ENCODE peak calls at places on chromosome 2, in four cellular contexts. E is H1, N is suprapubic skin, L is thoracic aorta. Q is an unnamed sample.
A peak's percentile ranks its signal among the peaks of the same experiment; 100 is the strongest.

GRCh38 chr2:28360742-28361293 is 31.8 kb upstream of the FOSL2 start:
- DNase-seq in E (no peak), N (no peak), L (no peak), Q (no peak)

GRCh38 chr2:42049411-42050349 is 1.9 kb downstream of the PKDCC start:
- DNase-seq in E (no peak), N (no peak), L (no peak), Q (no peak)

GRCh38 chr2:139045524-139045923 is 265.3 kb upstream of the NXPH2 start:
- DNase-seq in E (no peak), N (no peak), L (no peak), Q (no peak)

GRCh38 chr2:172894723-172895387 is 159.2 kb downstream of the RAPGEF4 start:
- DNase-seq in E (no peak), N (no peak), L (no peak), Q (no peak)

GRCh38 chr2:147320148-147320547 is 524.7 kb upstream of the ACVR2A start:
- DNase-seq in E (no peak), N (no peak), L (no peak), Q (no peak)

GRCh38 chr2:3236300-3236699 is 141.3 kb downstream of the EIPR1 start:
- DNase-seq in E (no peak), N (no peak), L (no peak), Q (no peak)

GRCh38 chr2:143473206-143473605 is 344.0 kb downstream of the ARHGAP15 start:
- DNase-seq in E (no peak), N (no peak), L (no peak), Q (peak; percentile 61)

GRCh38 chr2:121579326-121579725 is 48.6 kb downstream of the RNU4ATAC start:
- DNase-seq in E (no peak), N (no peak), L (no peak), Q (no peak)

GRCh38 chr2:19801367-19802087 is 100.3 kb downstream of the TTC32 start:
- DNase-seq in E (no peak), N (no peak), L (peak; percentile 90), Q (peak; percentile 47)

GRCh38 chr2:24334245-24334633 is 26.1 kb downstream of the ITSN2 start:
- DNase-seq in E (no peak), N (no peak), L (no peak), Q (no peak)

GRCh38 chr2:160227252-160227651 is 27.2 kb upstream of the ITGB6 start:
- DNase-seq in E (no peak), N (no peak), L (no peak), Q (peak; percentile 43)

GRCh38 chr2:116754371-116755101 is 1060.0 kb upstream of the DDX18 start:
- DNase-seq in E (peak; percentile 63), N (peak; percentile 45), L (no peak), Q (no peak)

GRCh38 chr2:146837857-146838256 is 1007.0 kb upstream of the ACVR2A start:
- DNase-seq in E (no peak), N (no peak), L (no peak), Q (peak; percentile 82)

GRCh38 chr2:28507806-28508764 is 12.2 kb downstream of the PLB1 start:
- DNase-seq in E (no peak), N (no peak), L (no peak), Q (peak; percentile 89)

GRCh38 chr2:80167284-80167808 is 137.2 kb downstream of the LRRTM1 start:
- DNase-seq in E (no peak), N (no peak), L (no peak), Q (no peak)

GRCh38 chr2:9071032-9071431 is 67.5 kb upstream of the MBOAT2 start:
- DNase-seq in E (no peak), N (no peak), L (no peak), Q (peak; percentile 99)

GRCh38 chr2:144152817-144153271 is 367.1 kb downstream of the ZEB2 start:
- DNase-seq in E (no peak), N (no peak), L (no peak), Q (no peak)

GRCh38 chr2:223222397-223222796 is 170.4 kb downstream of the KCNE4 start:
- DNase-seq in E (no peak), N (no peak), L (no peak), Q (peak; percentile 50)

GRCh38 chr2:127196998-127197397 is 23.1 kb downstream of the CYP27C1 start:
- DNase-seq in E (no peak), N (no peak), L (no peak), Q (no peak)

DNA sequence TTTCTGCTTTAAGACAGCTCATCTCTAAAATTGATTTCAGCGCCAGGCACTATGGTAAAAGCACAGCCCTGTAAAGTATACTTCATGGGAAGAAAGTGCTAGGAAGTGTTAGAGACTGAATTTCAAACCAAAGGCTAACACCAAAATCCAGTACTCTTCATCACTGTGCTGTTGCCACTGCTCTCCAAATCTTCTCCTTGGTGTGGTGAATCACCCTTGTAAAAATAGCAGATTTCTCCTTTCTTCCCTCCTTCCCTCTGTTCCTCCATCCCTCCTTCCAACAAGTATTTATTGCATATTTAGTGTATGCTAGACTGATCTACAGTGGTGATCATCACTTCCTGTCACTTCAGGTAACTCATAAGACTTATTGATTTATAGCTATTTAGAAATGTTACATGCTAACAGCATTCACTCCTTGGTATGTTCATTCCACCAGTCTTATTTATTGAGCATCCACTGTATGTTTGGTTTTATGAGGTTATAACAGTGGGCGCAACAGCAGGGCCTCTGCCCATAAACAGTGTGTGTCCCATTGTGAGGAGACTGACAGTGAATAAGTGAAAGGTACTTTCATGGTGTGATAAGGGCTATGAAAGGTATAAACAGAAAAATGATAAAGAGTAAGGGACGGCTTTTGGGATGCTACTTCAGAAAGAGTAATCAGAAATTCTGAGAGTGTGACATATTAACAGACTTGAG is 20.0 kb downstream of the KDM3A start:
- DNase-seq in E (no peak), N (no peak), L (no peak), Q (no peak)
- H3K27me3 ChIP-seq in E (no peaks in the 10 kb centered on the region), N (no peaks in the 10 kb centered on the region), L (no peaks in the 10 kb centered on the region), Q (no peaks in the 10 kb centered on the region)

GRCh38 chr2:84882775-84883550 is 2.1 kb upstream of the TRABD2A start:
- DNase-seq in E (no peak), N (no peak), L (no peak), Q (no peak)
- H3K27me3 ChIP-seq in E (peaks cover 40% of the 10 kb centered on the region), N (peaks cover 15% of the 10 kb centered on the region), L (no peaks in the 10 kb centered on the region), Q (peaks cover 42% of the 10 kb centered on the region)

GRCh38 chr2:233147829-233148167 is 87.7 kb downstream of the INPP5D start:
- DNase-seq in E (no peak), N (no peak), L (no peak), Q (no peak)
- H3K27me3 ChIP-seq in E (no peaks in the 10 kb centered on the region), N (no peaks in the 10 kb centered on the region), L (no peaks in the 10 kb centered on the region), Q (no peaks in the 10 kb centered on the region)

GRCh38 chr2:149315461-149315860 is 14.9 kb upstream of the LYPD6 start:
- DNase-seq in E (no peak), N (no peak), L (no peak), Q (no peak)

GRCh38 chr2:149314687-149315086 is 15.7 kb upstream of the LYPD6 start:
- DNase-seq in E (peak; percentile 56), N (no peak), L (no peak), Q (no peak)

GRCh38 chr2:149320362-149320761 is 10.0 kb upstream of the LYPD6 start:
- DNase-seq in E (no peak), N (no peak), L (no peak), Q (no peak)
- H3K27me3 ChIP-seq in E (no peaks in the 10 kb centered on the region), N (peaks cover 10% of the 10 kb centered on the region), L (no peaks in the 10 kb centered on the region), Q (no peaks in the 10 kb centered on the region)

GRCh38 chr2:216492951-216493685 is 5.5 kb upstream of the RPL37A start:
- DNase-seq in E (no peak), N (no peak), L (no peak), Q (peak; percentile 41)
- H3K27me3 ChIP-seq in E (no peaks in the 10 kb centered on the region), N (no peaks in the 10 kb centered on the region), L (no peaks in the 10 kb centered on the region), Q (no peaks in the 10 kb centered on the region)

DNA sequence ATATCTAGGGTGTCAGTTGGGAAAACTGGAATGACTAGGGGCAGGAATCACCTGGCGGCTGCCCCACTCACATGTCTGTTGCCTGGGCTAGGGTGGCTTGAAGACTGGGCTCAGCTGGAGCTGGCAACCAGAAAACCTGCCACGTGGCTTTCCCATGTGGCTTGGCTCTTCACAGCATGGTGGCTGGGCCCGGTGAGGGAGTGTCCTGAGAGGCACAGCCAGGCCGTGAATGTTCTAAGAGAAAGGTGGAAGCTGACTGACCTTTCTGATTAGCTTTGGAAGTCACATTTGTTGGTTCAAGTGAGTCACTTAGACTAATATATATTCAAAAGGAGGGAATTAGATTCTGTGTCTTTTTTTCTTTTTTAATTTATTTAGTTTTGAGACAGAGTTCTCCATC is 22.7 kb downstream of the SP5 start:
- DNase-seq in E (no peak), N (no peak), L (no peak), Q (no peak)
- H3K27me3 ChIP-seq in E (no peaks in the 10 kb centered on the region), N (peaks cover under 1% of the 10 kb centered on the region), L (no peaks in the 10 kb centered on the region), Q (no peaks in the 10 kb centered on the region)

GRCh38 chr2:124163825-124164224 is 138.7 kb downstream of the CNTNAP5 start:
- DNase-seq in E (no peak), N (no peak), L (no peak), Q (no peak)
- H3K27me3 ChIP-seq in E (no peaks in the 10 kb centered on the region), N (no peaks in the 10 kb centered on the region), L (no peaks in the 10 kb centered on the region), Q (no peaks in the 10 kb centered on the region)

DNA sequence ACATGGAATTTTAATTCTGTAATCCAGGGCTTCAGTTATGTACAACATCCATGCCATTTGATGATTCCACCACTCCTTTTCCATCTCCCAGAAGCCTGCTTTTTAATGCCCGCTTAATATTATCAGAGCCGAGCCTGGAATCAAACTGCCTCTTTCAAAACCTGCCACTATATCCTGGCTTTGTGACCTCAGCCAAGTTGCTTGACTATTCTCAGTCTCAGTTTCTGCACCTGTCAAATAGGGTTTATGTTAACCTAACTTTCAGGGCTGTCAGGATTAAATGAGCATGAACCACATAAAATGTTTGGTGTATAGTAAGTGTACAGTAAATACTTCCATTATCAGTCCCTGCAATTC is 108.7 kb downstream of the XRCC5 start:
- DNase-seq in E (no peak), N (no peak), L (no peak), Q (no peak)
- H3K27me3 ChIP-seq in E (no peaks in the 10 kb centered on the region), N (no peaks in the 10 kb centered on the region), L (no peaks in the 10 kb centered on the region), Q (no peaks in the 10 kb centered on the region)

GRCh38 chr2:65749549-65749948 is 317.1 kb upstream of the SPRED2 start:
- DNase-seq in E (no peak), N (no peak), L (no peak), Q (no peak)

GRCh38 chr2:65742977-65743376 is 310.6 kb upstream of the SPRED2 start:
- DNase-seq in E (no peak), N (no peak), L (no peak), Q (no peak)

GRCh38 chr2:65751422-65751821 is 319.0 kb upstream of the SPRED2 start:
- DNase-seq in E (no peak), N (no peak), L (no peak), Q (no peak)

GRCh38 chr2:65744801-65745200 is 312.4 kb upstream of the SPRED2 start:
- DNase-seq in E (no peak), N (no peak), L (no peak), Q (no peak)

GRCh38 chr2:65746919-65747678 is 314.7 kb upstream of the SPRED2 start:
- DNase-seq in E (no peak), N (no peak), L (no peak), Q (no peak)
- H3K27me3 ChIP-seq in E (no peaks in the 10 kb centered on the region), N (no peaks in the 10 kb centered on the region), L (no peaks in the 10 kb centered on the region), Q (no peaks in the 10 kb centered on the region)